ENCODE peak calls at places on chromosomes 12 and 14, in five cellular contexts. N is SJSA1; Y is ascending aorta; Z is cardiac fibroblast; X is CD8-positive, alpha-beta memory T cell. Q is an unnamed sample.

GRCh38 chr14:45103806-45104205 is 19.9 kb downstream of the PRPF39 start:
- DNase-seq in N (no peak), Y (no peak), Z (no peak), X (no peak), Q (no peak)

GRCh38 chr12:90065301-90065801 is 356.7 kb upstream of the ATP2B1 start:
- DNase-seq in N (no peak), Y (no peak), Z (peak; percentile 20), X (no peak), Q (no peak)

GRCh38 chr14:61188936-61189808 is 92.0 kb downstream of the TMEM30B start:
- DNase-seq in N (no peak), Y (no peak), Z (peak; percentile 81), X (no peak), Q (peak; percentile 90)

GRCh38 chr12:22538336-22538735 is 6.0 kb downstream of the C2CD5 start:
- DNase-seq in N (no peak), Y (no peak), Z (no peak), X (no peak), Q (no peak)

GRCh38 chr12:118346895-118347294 is 25.8 kb downstream of the TAOK3 start:
- DNase-seq in N (no peak), Y (no peak), Z (no peak), X (no peak), Q (no peak)

GRCh38 chr14:102554835-102555819 is 37.3 kb upstream of the RCOR1 start:
- DNase-seq in N (no peak), Y (no peak), Z (peak; percentile 22), X (peak; percentile 72), Q (no peak)

GRCh38 chr14:85528080-85528881 is 1.7 kb upstream of the FLRT2 start:
- DNase-seq in N (peak; percentile 65), Y (no peak), Z (peak; percentile 93), X (no peak), Q (peak; percentile 96)

GRCh38 chr12:56206373-56207166 is 15.2 kb downstream of the RNF41 start:
- DNase-seq in N (peak; percentile 62), Y (no peak), Z (peak; percentile 76), X (no peak), Q (peak; percentile 73)

GRCh38 chr12:50614167-50614762 is 109.5 kb downstream of the DIP2B start:
- DNase-seq in N (no peak), Y (no peak), Z (peak; percentile 73), X (no peak), Q (peak; percentile 92)

GRCh38 chr14:105448706-105449111 is 25.9 kb upstream of the CRIP2 start:
- DNase-seq in N (no peak), Y (no peak), Z (peak; percentile 69), X (peak; percentile 67), Q (peak; percentile 68)

DNA sequence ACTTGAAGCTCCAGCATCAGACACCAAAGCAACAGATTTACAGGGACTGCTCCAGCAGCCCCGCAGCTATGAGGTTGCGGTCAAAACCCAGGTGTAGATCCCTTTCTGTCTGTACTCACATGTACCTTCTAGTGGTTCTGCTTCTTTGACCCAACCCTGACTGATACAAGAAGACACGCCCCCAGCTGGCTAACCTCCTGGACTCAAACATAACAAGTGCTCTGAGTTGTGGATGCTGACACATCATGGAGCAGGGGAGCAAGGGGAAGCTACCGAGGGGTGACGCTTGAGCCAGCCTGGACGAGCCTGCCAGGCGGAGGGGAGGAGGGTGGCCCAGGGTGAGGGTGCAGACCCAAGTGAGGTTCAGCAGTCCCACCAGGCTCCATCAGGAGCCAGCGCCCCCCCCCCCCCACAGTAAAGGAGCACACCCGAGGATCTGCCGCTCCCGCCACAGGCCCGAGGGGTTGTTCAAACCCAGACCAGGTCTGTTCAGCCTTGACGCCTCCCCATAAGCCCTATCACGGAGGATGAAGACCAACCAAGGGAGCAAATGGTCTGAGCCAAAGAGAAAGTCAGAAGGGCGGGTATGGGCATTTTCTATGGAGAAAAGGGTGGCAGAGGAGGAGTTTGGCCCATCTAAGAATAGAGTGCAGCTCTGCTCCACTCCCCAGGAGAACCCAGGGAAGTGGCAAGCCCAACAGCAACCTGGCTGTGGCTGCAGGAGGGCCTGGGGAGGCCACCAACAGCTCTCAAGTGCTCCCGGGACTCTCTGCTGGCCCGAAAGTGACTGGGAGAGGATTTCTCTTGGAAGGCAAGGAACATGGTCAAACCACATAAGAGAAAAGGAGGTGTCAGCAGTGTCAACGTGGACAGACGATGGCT is 229.4 kb downstream of the BCL11B start:
- DNase-seq in N (no peak), Y (no peak), Z (no peak), X (no peak), Q (no peak)
- H3K4me3 ChIP-seq in N (no peak overlapping the region), Y (no peak overlapping the region), Z (no peak overlapping the region), X (no peak overlapping the region), Q (no peak overlapping the region)

DNA sequence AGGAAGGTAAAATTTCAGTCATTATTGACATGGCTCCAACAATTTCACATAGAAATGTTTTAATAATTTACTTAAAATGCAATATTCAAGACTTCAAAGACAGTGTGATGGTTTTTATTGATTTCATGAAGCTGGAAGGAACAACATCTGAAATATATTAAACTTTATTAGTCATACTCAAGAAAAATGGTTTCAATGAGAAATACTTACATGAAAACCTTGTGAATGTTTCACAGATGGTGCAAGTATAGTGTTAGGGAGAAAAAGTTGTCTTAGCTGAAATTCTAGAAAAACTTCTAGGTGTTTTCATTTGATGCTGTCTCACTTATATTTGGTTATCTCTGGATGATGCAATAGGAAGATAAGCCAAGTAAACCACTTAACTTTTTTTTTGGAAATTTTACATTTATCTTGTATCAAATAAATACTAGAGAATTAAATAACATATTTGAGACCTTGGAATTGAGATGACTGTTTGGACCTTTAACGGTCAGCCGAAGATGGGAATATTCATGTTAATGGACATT is 65.5 kb downstream of the PELI2 start:
- DNase-seq in N (no peak), Y (no peak), Z (no peak), X (no peak), Q (no peak)
- H3K4me3 ChIP-seq in N (no peak overlapping the region), Y (no peak overlapping the region), Z (no peak overlapping the region), X (no peak overlapping the region), Q (no peak overlapping the region)

DNA sequence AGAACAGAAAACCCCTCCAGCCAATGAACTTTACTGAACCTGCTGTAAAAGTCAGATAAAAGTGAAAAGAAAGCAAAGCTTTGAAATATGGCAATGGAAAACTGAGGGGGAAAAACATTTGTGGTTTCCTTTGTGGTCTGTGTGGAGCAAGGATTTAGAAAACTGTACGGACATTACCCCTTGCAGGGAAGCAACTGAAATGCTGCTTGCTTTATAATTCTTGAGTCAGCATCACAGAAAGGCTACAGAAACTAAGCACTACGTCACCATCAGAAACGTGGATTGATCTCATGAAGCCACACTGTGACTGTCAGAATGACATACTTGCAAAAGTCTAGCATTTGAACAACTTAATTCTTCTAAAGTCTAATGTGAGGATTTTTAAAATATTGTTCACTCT is 2.4 kb upstream of the KCNC2 start:
- DNase-seq in N (no peak), Y (no peak), Z (no peak), X (no peak), Q (no peak)
- H3K4me3 ChIP-seq in N (no peak overlapping the region), Y (no peak overlapping the region), Z (no peak overlapping the region), X (no peak overlapping the region), Q (no peak overlapping the region)

DNA sequence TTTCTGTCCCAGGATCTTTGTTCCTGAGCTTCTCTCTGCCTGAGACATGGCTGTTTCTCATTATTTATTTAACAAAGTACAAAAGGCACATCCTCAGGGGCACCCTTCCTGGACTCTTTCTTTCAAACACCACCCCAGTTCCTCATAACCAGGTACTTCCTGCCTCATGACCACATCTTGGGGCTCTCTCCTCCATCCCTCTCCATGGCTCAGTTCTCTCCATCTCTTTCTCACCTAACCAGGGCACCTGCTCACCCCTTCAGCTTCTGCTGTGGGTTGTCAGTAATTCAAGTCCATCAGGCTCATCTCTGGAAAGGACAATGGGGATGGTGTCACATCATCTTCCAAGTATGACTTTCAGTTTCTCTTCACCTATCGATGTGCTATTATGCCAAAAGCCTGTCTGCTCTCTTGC is 670.5 kb upstream of the TBX3 start:
- DNase-seq in N (no peak), Y (no peak), Z (no peak), X (no peak), Q (no peak)
- H3K4me3 ChIP-seq in N (peak overlapping the region; percentile 31), Y (peak overlapping the region; percentile 54), Z (peak overlapping the region; percentile 59), X (no peak overlapping the region), Q (peak overlapping the region; percentile 59)